ENCODE peak calls at places on chromosomes 5 and 9, in seven cellular contexts. Z is naive thymus-derived CD4-positive, alpha-beta T cell; N is DMS 273 treated with DMSO at 0.1 percent for 48 hours; J is fibroblast of mammary gland; L is EH; A is HS-5; P is astrocyte of the spinal cord. S is an unnamed sample.

GRCh38 chr9:111891910-111892499 is 4.6 kb upstream of the UGCG start:
- DNase-seq in Z (peak), N (no peak), J (no peak), L (peak), A (no peak), P (no peak), S (no peak)

GRCh38 chr5:145068696-145069095 is 766.4 kb downstream of the PRELID2 start:
- DNase-seq in Z (no peak), N (no peak), J (no peak), L (peak), A (no peak), P (no peak), S (no peak)

GRCh38 chr5:181222630-181223040 is 446 bp upstream of the TRIM41 start:
- DNase-seq in Z (no peak), N (no peak), J (no peak), L (no peak), A (no peak), P (peak), S (no peak)

GRCh38 chr9:86241216-86241615 is 18.2 kb downstream of the C9orf153 start:
- DNase-seq in Z (no peak), N (no peak), J (no peak), L (no peak), A (no peak), P (no peak), S (no peak)

GRCh38 chr9:79360387-79361347 is 211.1 kb upstream of the TLE4 start:
- DNase-seq in Z (no peak), N (no peak), J (no peak), L (peak), A (peak), P (no peak), S (no peak)

GRCh38 chr5:80109549-80110478 is 74.7 kb downstream of the THBS4 start:
- DNase-seq in Z (no peak), N (peak), J (no peak), L (no peak), A (no peak), P (no peak), S (peak)

GRCh38 chr5:75603421-75603820 is 7.8 kb upstream of the ANKDD1B start:
- DNase-seq in Z (no peak), N (no peak), J (no peak), L (peak), A (no peak), P (no peak), S (no peak)

GRCh38 chr9:1202512-1203285 is 152.5 kb downstream of the DMRT2 start:
- DNase-seq in Z (no peak), N (no peak), J (peak), L (no peak), A (no peak), P (no peak), S (no peak)

GRCh38 chr5:11785771-11786342 is 118.4 kb downstream of the CTNND2 start:
- DNase-seq in Z (no peak), N (no peak), J (no peak), L (no peak), A (no peak), P (no peak), S (no peak)

GRCh38 chr9:20646656-20647055 is 24.4 kb upstream of the MLLT3 start:
- DNase-seq in Z (no peak), N (no peak), J (no peak), L (no peak), A (no peak), P (no peak), S (no peak)

GRCh38 chr5:12110629-12111028 is 206.4 kb upstream of the CTNND2 start:
- DNase-seq in Z (no peak), N (no peak), J (no peak), L (no peak), A (no peak), P (no peak), S (no peak)

GRCh38 chr5:83724915-83725314 is 4.3 kb upstream of the HAPLN1 start:
- DNase-seq in Z (no peak), N (no peak), J (no peak), L (peak), A (no peak), P (no peak), S (no peak)

GRCh38 chr9:129311638-129312037 is 133.6 kb upstream of the IER5L start:
- DNase-seq in Z (no peak), N (no peak), J (no peak), L (no peak), A (no peak), P (no peak), S (no peak)

GRCh38 chr9:96420468-96421219 is 2.5 kb upstream of the ZNF367 start:
- DNase-seq in Z (no peak), N (no peak), J (peak), L (peak), A (peak), P (peak), S (no peak)

GRCh38 chr5:179185256-179186091 is 125.3 kb downstream of the ZNF354C start:
- DNase-seq in Z (no peak), N (no peak), J (no peak), L (no peak), A (no peak), P (no peak), S (no peak)

GRCh38 chr9:110027624-110028023 is 180.3 kb downstream of the C9orf152 start:
- DNase-seq in Z (no peak), N (no peak), J (peak), L (peak), A (no peak), P (peak), S (peak)

GRCh38 chr5:177973066-177973635 is 22.9 kb downstream of the PROP1 start:
- DNase-seq in Z (no peak), N (no peak), J (peak), L (peak), A (peak), P (no peak), S (no peak)

GRCh38 chr9:77991191-77991590 is 40.4 kb downstream of the GNAQ start:
- DNase-seq in Z (no peak), N (no peak), J (no peak), L (peak), A (no peak), P (no peak), S (no peak)

GRCh38 chr9:96139592-96140251 is 162.3 kb downstream of the HSD17B3 start:
- DNase-seq in Z (no peak), N (peak), J (peak), L (peak), A (peak), P (peak), S (peak)

GRCh38 chr5:111694183-111694582 is 62.8 kb downstream of the NREP start:
- DNase-seq in Z (no peak), N (no peak), J (peak), L (peak), A (peak), P (no peak), S (no peak)

GRCh38 chr5:114297915-114298314 is 64.0 kb upstream of the KCNN2 start:
- DNase-seq in Z (no peak), N (no peak), J (no peak), L (no peak), A (no peak), P (no peak), S (no peak)

GRCh38 chr5:68873198-68873597 is 220.6 kb upstream of the SLC30A5 start:
- DNase-seq in Z (no peak), N (no peak), J (no peak), L (no peak), A (no peak), P (no peak), S (no peak)

GRCh38 chr5:74294231-74294705 is 346.3 kb downstream of the ENC1 start:
- DNase-seq in Z (no peak), N (no peak), J (peak), L (peak), A (no peak), P (peak), S (no peak)

GRCh38 chr5:8394965-8395364 is 526.0 kb downstream of the MTRR start:
- DNase-seq in Z (no peak), N (no peak), J (no peak), L (no peak), A (no peak), P (no peak), S (no peak)

GRCh38 chr5:1851290-1851934 is 31.3 kb downstream of the IRX4 start:
- DNase-seq in Z (no peak), N (no peak), J (no peak), L (no peak), A (no peak), P (no peak), S (no peak)

GRCh38 chr5:139745121-139745799 is 50.3 kb upstream of the PSD2 start:
- DNase-seq in Z (no peak), N (peak), J (peak), L (peak), A (peak), P (peak), S (no peak)

GRCh38 chr5:64775288-64775687 is 6.6 kb downstream of the CWC27 start:
- DNase-seq in Z (no peak), N (no peak), J (no peak), L (no peak), A (no peak), P (no peak), S (no peak)

GRCh38 chr5:40479939-40480338 is 199.8 kb upstream of the PTGER4 start:
- DNase-seq in Z (no peak), N (no peak), J (no peak), L (no peak), A (no peak), P (no peak), S (no peak)

GRCh38 chr5:6302684-6303083 is 75.7 kb downstream of the MED10 start:
- DNase-seq in Z (no peak), N (no peak), J (no peak), L (no peak), A (no peak), P (no peak), S (no peak)

GRCh38 chr5:83802686-83803085 is 82.0 kb upstream of the HAPLN1 start:
- DNase-seq in Z (no peak), N (no peak), J (no peak), L (peak), A (no peak), P (peak), S (no peak)

GRCh38 chr5:96677496-96677895 is 15.3 kb downstream of the CAST start:
- DNase-seq in Z (no peak), N (no peak), J (no peak), L (no peak), A (no peak), P (no peak), S (no peak)

GRCh38 chr9:16282718-16283117 is 587.8 kb downstream of the BNC2 start:
- DNase-seq in Z (no peak), N (no peak), J (no peak), L (no peak), A (no peak), P (no peak), S (no peak)

GRCh38 chr9:89497978-89498844 is at the start of gene SEMA4D:
- DNase-seq in Z (no peak), N (peak), J (peak), L (peak), A (peak), P (peak), S (peak)

GRCh38 chr5:150582281-150582791 is 58.1 kb upstream of the SYNPO start:
- DNase-seq in Z (no peak), N (peak), J (peak), L (peak), A (no peak), P (peak), S (no peak)

GRCh38 chr5:16311666-16312065 is 132.1 kb upstream of the MARCHF11 start:
- DNase-seq in Z (no peak), N (no peak), J (no peak), L (no peak), A (no peak), P (no peak), S (no peak)

GRCh38 chr9:131439224-131439623 is 45.3 kb downstream of the PRRC2B start:
- DNase-seq in Z (no peak), N (no peak), J (no peak), L (no peak), A (no peak), P (no peak), S (no peak)

GRCh38 chr5:74082504-74082903 is 456.5 kb downstream of the ARHGEF28 start:
- DNase-seq in Z (no peak), N (no peak), J (no peak), L (no peak), A (no peak), P (no peak), S (peak)

GRCh38 chr5:62340392-62340791 is 34.4 kb downstream of the KIF2A start:
- DNase-seq in Z (no peak), N (no peak), J (peak), L (peak), A (no peak), P (peak), S (no peak)